ENCODE peak calls at places on chromosomes 2 and 18, in seven cellular contexts. B, K, S, C, P, N and W are unnamed samples.

GRCh38 chr2:71990826-71991225 is 156.8 kb downstream of the CYP26B1 start:
- DNase-seq in P (no peak), C (no peak), K (no peak), S (no peak), N (no peak), B (no peak), W (no peak)

GRCh38 chr18:77124452-77124922 is 8.1 kb downstream of the MBP start:
- DNase-seq in S (peak), N (no peak), K (no peak), P (no peak), C (no peak), B (no peak), W (peak)

GRCh38 chr2:144580521-144581153 is 60.7 kb upstream of the ZEB2 start:
- DNase-seq in S (no peak), B (no peak), P (no peak), C (no peak), K (no peak), N (no peak), W (no peak)

GRCh38 chr2:239951117-239951734 is 73.9 kb downstream of the NDUFA10 start:
- DNase-seq in K (no peak), P (no peak), C (no peak), N (no peak), B (no peak), S (no peak), W (no peak)

GRCh38 chr18:61203151-61203550 is 130.1 kb upstream of the CDH20 start:
- DNase-seq in B (no peak), S (no peak), C (no peak), N (no peak), K (no peak), P (peak), W (no peak)

GRCh38 chr2:225002039-225002655 is 40.1 kb downstream of the DOCK10 start:
- DNase-seq in B (peak), K (no peak), S (peak), N (no peak), C (peak), P (peak), W (peak)

GRCh38 chr2:240462704-240463273 is 27.3 kb downstream of the GPC1 start:
- DNase-seq in B (peak), S (no peak), K (no peak), P (no peak), C (no peak), N (no peak), W (no peak)

GRCh38 chr2:12965540-12966269 is 249.0 kb downstream of the TRIB2 start:
- DNase-seq in C (peak), P (peak), B (no peak), K (no peak), N (no peak), S (no peak), W (no peak)

GRCh38 chr2:39571197-39571731 is 94.5 kb upstream of the TMEM178A start:
- DNase-seq in C (no peak), N (no peak), P (peak), S (no peak), K (no peak), B (no peak), W (no peak)

GRCh38 chr18:58135806-58136331 is 91.8 kb downstream of the NEDD4L start:
- DNase-seq in C (peak), B (peak), N (no peak), P (peak), S (peak), K (no peak), W (peak)

GRCh38 chr18:61860302-61860701 is 32.5 kb downstream of the RNF152 start:
- DNase-seq in P (peak), K (no peak), S (no peak), C (no peak), B (no peak), N (no peak), W (no peak)

GRCh38 chr2:5315512-5315911 is 376.7 kb upstream of the SOX11 start:
- DNase-seq in B (no peak), C (no peak), S (no peak), K (no peak), N (no peak), P (no peak), W (no peak)

GRCh38 chr2:61762292-61762691 is 91.6 kb downstream of the FAM161A start:
- DNase-seq in N (no peak), B (no peak), C (no peak), S (peak), K (no peak), P (no peak), W (peak)

GRCh38 chr2:49044680-49045079 is 109.6 kb downstream of the FSHR start:
- DNase-seq in N (no peak), C (no peak), K (no peak), S (no peak), P (no peak), B (no peak), W (no peak)

GRCh38 chr18:12657849-12658829 is at the start of gene SPIRE1:
- DNase-seq in K (peak), B (peak), C (no peak), S (peak), P (peak), N (no peak), W (peak)

GRCh38 chr2:150125708-150126107 is 361.8 kb downstream of the RND3 start:
- DNase-seq in N (no peak), B (no peak), S (no peak), C (no peak), P (peak), K (no peak), W (no peak)

GRCh38 chr2:187138240-187138639 is 289.3 kb upstream of the ZSWIM2 start:
- DNase-seq in K (no peak), B (peak), P (peak), N (no peak), C (peak), S (no peak), W (no peak)

GRCh38 chr2:215870986-215871385 is 142.4 kb downstream of the MREG start:
- DNase-seq in B (no peak), P (no peak), N (no peak), S (no peak), C (no peak), K (no peak), W (no peak)

GRCh38 chr18:38884050-38884449 is 1318.5 kb upstream of the CELF4 start:
- DNase-seq in B (no peak), C (no peak), S (no peak), N (no peak), K (no peak), P (no peak), W (no peak)

GRCh38 chr18:75204262-75204977 is 4.5 kb downstream of the PTGR3 start:
- DNase-seq in K (no peak), C (no peak), P (no peak), B (no peak), S (no peak), N (no peak), W (no peak)

GRCh38 chr2:27051902-27052645 is 606 bp downstream of the AGBL5 start:
- DNase-seq in P (peak), C (no peak), K (peak), B (peak), N (no peak), S (no peak), W (no peak)